ENCODE peak calls at places on chromosomes 7 and 10, in nine cellular contexts. One of them, this sample, is unnamed. For H3K27me3, the result is how much of the 10 kb centered on the place peaks cover.

GRCh38 chr7:21869785-21870402 is 75.8 kb downstream of the CDCA7L start:
- DNase-seq in brain microvascular endothelial cell: peak
- DNase-seq in AG04450: no peak
- DNase-seq in CD8-positive, alpha-beta memory T cell: no peak
- DNase-seq in hepatocyte: peak
- DNase-seq in uterus: no peak
- DNase-seq in Panc1: no peak
- DNase-seq in astrocyte: peak
- DNase-seq in dorsolateral prefrontal cortex: no peak
- DNase-seq in this sample: no peak

GRCh38 chr10:61944445-61945123 is 43.1 kb downstream of the ARID5B start:
- DNase-seq in brain microvascular endothelial cell: no peak
- DNase-seq in AG04450: no peak
- DNase-seq in CD8-positive, alpha-beta memory T cell: no peak
- DNase-seq in hepatocyte: no peak
- DNase-seq in uterus: no peak
- DNase-seq in Panc1: no peak
- DNase-seq in astrocyte: no peak
- DNase-seq in dorsolateral prefrontal cortex: no peak
- DNase-seq in this sample: no peak

GRCh38 chr10:24425151-24425550 is 216.2 kb downstream of the KIAA1217 start:
- DNase-seq in brain microvascular endothelial cell: no peak
- DNase-seq in AG04450: no peak
- DNase-seq in CD8-positive, alpha-beta memory T cell: no peak
- DNase-seq in hepatocyte: no peak
- DNase-seq in uterus: no peak
- DNase-seq in Panc1: no peak
- DNase-seq in astrocyte: no peak
- DNase-seq in dorsolateral prefrontal cortex: no peak
- DNase-seq in this sample: no peak

GRCh38 chr10:121974535-121975294 is at the start of gene NSMCE4A:
- DNase-seq in brain microvascular endothelial cell: peak
- DNase-seq in AG04450: peak
- DNase-seq in CD8-positive, alpha-beta memory T cell: peak
- DNase-seq in hepatocyte: peak
- DNase-seq in uterus: peak
- DNase-seq in Panc1: no peak
- DNase-seq in astrocyte: peak
- DNase-seq in dorsolateral prefrontal cortex: peak
- DNase-seq in this sample: peak

GRCh38 chr10:114881462-114881861 is 56.5 kb upstream of the TRUB1 start:
- DNase-seq in brain microvascular endothelial cell: no peak
- DNase-seq in AG04450: no peak
- DNase-seq in CD8-positive, alpha-beta memory T cell: no peak
- DNase-seq in hepatocyte: no peak
- DNase-seq in uterus: peak
- DNase-seq in Panc1: no peak
- DNase-seq in astrocyte: no peak
- DNase-seq in dorsolateral prefrontal cortex: no peak
- DNase-seq in this sample: no peak

GRCh38 chr7:134690614-134691504 is 44.2 kb downstream of the BPGM start:
- DNase-seq in brain microvascular endothelial cell: peak
- DNase-seq in AG04450: no peak
- DNase-seq in CD8-positive, alpha-beta memory T cell: no peak
- DNase-seq in hepatocyte: no peak
- DNase-seq in uterus: no peak
- DNase-seq in Panc1: no peak
- DNase-seq in astrocyte: peak
- DNase-seq in dorsolateral prefrontal cortex: peak
- DNase-seq in this sample: no peak

GRCh38 chr7:35038340-35038738 is 1.1 kb upstream of the DPY19L1 start:
- DNase-seq in brain microvascular endothelial cell: no peak
- DNase-seq in AG04450: no peak
- DNase-seq in CD8-positive, alpha-beta memory T cell: no peak
- DNase-seq in hepatocyte: no peak
- DNase-seq in uterus: no peak
- DNase-seq in Panc1: no peak
- DNase-seq in astrocyte: no peak
- DNase-seq in dorsolateral prefrontal cortex: no peak
- DNase-seq in this sample: no peak

GRCh38 chr10:93096901-93097300 is 23.2 kb downstream of the CYP26A1 start:
- DNase-seq in brain microvascular endothelial cell: no peak
- DNase-seq in AG04450: no peak
- DNase-seq in CD8-positive, alpha-beta memory T cell: no peak
- DNase-seq in hepatocyte: peak
- DNase-seq in uterus: no peak
- DNase-seq in Panc1: no peak
- DNase-seq in astrocyte: no peak
- DNase-seq in dorsolateral prefrontal cortex: no peak
- DNase-seq in this sample: no peak

GRCh38 chr7:95609277-95609971 is 13.1 kb upstream of the PDK4 start:
- DNase-seq in brain microvascular endothelial cell: peak
- DNase-seq in AG04450: no peak
- DNase-seq in CD8-positive, alpha-beta memory T cell: no peak
- DNase-seq in hepatocyte: peak
- DNase-seq in uterus: peak
- DNase-seq in Panc1: peak
- DNase-seq in astrocyte: peak
- DNase-seq in dorsolateral prefrontal cortex: no peak
- DNase-seq in this sample: no peak

GRCh38 chr7:132359746-132360145 is 216.5 kb downstream of the PLXNA4 start:
- DNase-seq in brain microvascular endothelial cell: no peak
- DNase-seq in AG04450: no peak
- DNase-seq in CD8-positive, alpha-beta memory T cell: no peak
- DNase-seq in hepatocyte: no peak
- DNase-seq in uterus: no peak
- DNase-seq in Panc1: no peak
- DNase-seq in astrocyte: no peak
- DNase-seq in dorsolateral prefrontal cortex: no peak
- DNase-seq in this sample: no peak

GRCh38 chr7:143285454-143285756 is 647 bp downstream of the TMEM139 start:
- DNase-seq in brain microvascular endothelial cell: no peak
- DNase-seq in AG04450: no peak
- DNase-seq in CD8-positive, alpha-beta memory T cell: no peak
- DNase-seq in hepatocyte: no peak
- DNase-seq in uterus: no peak
- DNase-seq in Panc1: no peak
- DNase-seq in astrocyte: no peak
- DNase-seq in dorsolateral prefrontal cortex: no peak
- DNase-seq in this sample: no peak

GRCh38 chr7:33900501-33900900 is 4.8 kb upstream of the BMPER start:
- DNase-seq in brain microvascular endothelial cell: no peak
- DNase-seq in AG04450: no peak
- DNase-seq in CD8-positive, alpha-beta memory T cell: no peak
- DNase-seq in hepatocyte: no peak
- DNase-seq in uterus: no peak
- DNase-seq in Panc1: no peak
- DNase-seq in astrocyte: no peak
- DNase-seq in dorsolateral prefrontal cortex: no peak
- DNase-seq in this sample: no peak

GRCh38 chr10:43202224-43202656 is 64.0 kb downstream of the CSGALNACT2 start:
- DNase-seq in brain microvascular endothelial cell: no peak
- DNase-seq in AG04450: no peak
- DNase-seq in CD8-positive, alpha-beta memory T cell: peak
- DNase-seq in hepatocyte: peak
- DNase-seq in uterus: peak
- DNase-seq in Panc1: no peak
- DNase-seq in astrocyte: no peak
- DNase-seq in dorsolateral prefrontal cortex: peak
- DNase-seq in this sample: peak

GRCh38 chr10:133127291-133128125 is 32.5 kb upstream of the KNDC1 start:
- DNase-seq in brain microvascular endothelial cell: no peak
- DNase-seq in AG04450: no peak
- DNase-seq in CD8-positive, alpha-beta memory T cell: peak
- DNase-seq in hepatocyte: no peak
- DNase-seq in uterus: no peak
- DNase-seq in Panc1: no peak
- DNase-seq in astrocyte: no peak
- DNase-seq in dorsolateral prefrontal cortex: no peak
- DNase-seq in this sample: peak

GRCh38 chr7:130363156-130363847 is 17.0 kb upstream of the CPA1 start:
- DNase-seq in brain microvascular endothelial cell: peak
- DNase-seq in AG04450: peak
- DNase-seq in CD8-positive, alpha-beta memory T cell: no peak
- DNase-seq in hepatocyte: peak
- DNase-seq in uterus: peak
- DNase-seq in Panc1: peak
- DNase-seq in astrocyte: peak
- DNase-seq in dorsolateral prefrontal cortex: no peak
- DNase-seq in this sample: no peak

GRCh38 chr7:28685291-28685659 is 272.9 kb downstream of the TRIL start:
- DNase-seq in brain microvascular endothelial cell: no peak
- DNase-seq in AG04450: no peak
- DNase-seq in CD8-positive, alpha-beta memory T cell: no peak
- DNase-seq in hepatocyte: no peak
- DNase-seq in uterus: peak
- DNase-seq in Panc1: no peak
- DNase-seq in astrocyte: no peak
- DNase-seq in dorsolateral prefrontal cortex: no peak
- DNase-seq in this sample: no peak

GRCh38 chr10:118850418-118851061 is 95.8 kb upstream of the CACUL1 start:
- DNase-seq in brain microvascular endothelial cell: peak
- DNase-seq in AG04450: no peak
- DNase-seq in CD8-positive, alpha-beta memory T cell: peak
- DNase-seq in hepatocyte: peak
- DNase-seq in uterus: peak
- DNase-seq in Panc1: peak
- DNase-seq in astrocyte: no peak
- DNase-seq in dorsolateral prefrontal cortex: peak
- DNase-seq in this sample: peak

DNA sequence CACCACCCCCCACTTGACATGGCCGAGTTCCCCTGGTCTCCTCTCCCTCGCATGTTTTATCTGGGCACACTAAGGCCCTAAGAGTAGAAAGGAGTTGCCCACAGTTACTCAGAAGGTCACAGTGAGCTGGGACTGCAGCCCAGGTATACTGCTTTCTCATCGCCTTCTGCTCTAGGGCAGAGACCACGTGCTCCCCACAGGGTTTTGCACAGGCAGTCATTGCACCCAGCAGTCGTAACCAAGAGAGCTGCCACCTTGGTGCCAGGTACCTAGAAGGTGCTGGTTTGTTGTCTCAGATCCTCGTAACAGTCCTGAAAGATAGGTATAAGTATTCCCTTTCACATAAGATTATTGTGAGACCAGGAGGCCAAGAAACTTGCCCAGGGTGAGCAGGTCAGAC is 1.8 kb downstream of the MINDY4 start:
- DNase-seq in brain microvascular endothelial cell: no peak
- DNase-seq in AG04450: no peak
- DNase-seq in CD8-positive, alpha-beta memory T cell: no peak
- DNase-seq in hepatocyte: no peak
- DNase-seq in uterus: no peak
- DNase-seq in Panc1: no peak
- DNase-seq in astrocyte: no peak
- DNase-seq in dorsolateral prefrontal cortex: no peak
- DNase-seq in this sample: no peak
- H3K4me3 ChIP-seq in brain microvascular endothelial cell: no peak
- H3K4me3 ChIP-seq in AG04450: no peak
- H3K4me3 ChIP-seq in CD8-positive, alpha-beta memory T cell: no peak
- H3K4me3 ChIP-seq in hepatocyte: no peak
- H3K4me3 ChIP-seq in uterus: no peak
- H3K4me3 ChIP-seq in Panc1: no peak
- H3K4me3 ChIP-seq in astrocyte: no peak
- H3K4me3 ChIP-seq in dorsolateral prefrontal cortex: no peak
- H3K4me3 ChIP-seq in this sample: no peak

GRCh38 chr7:76356115-76356514 is 2.7 kb downstream of the YWHAG start:
- DNase-seq in brain microvascular endothelial cell: no peak
- DNase-seq in AG04450: no peak
- DNase-seq in CD8-positive, alpha-beta memory T cell: no peak
- DNase-seq in hepatocyte: no peak
- DNase-seq in uterus: no peak
- DNase-seq in Panc1: no peak
- DNase-seq in astrocyte: no peak
- DNase-seq in dorsolateral prefrontal cortex: no peak
- DNase-seq in this sample: no peak
- H3K27ac ChIP-seq in brain microvascular endothelial cell: no peak
- H3K27ac ChIP-seq in AG04450: no peak
- H3K27ac ChIP-seq in CD8-positive, alpha-beta memory T cell: no peak
- H3K27ac ChIP-seq in hepatocyte: peak
- H3K27ac ChIP-seq in uterus: no peak
- H3K27ac ChIP-seq in Panc1: no peak
- H3K27ac ChIP-seq in astrocyte: no peak
- H3K27ac ChIP-seq in dorsolateral prefrontal cortex: peak
- H3K27ac ChIP-seq in this sample: no peak

GRCh38 chr10:77633376-77633775 is 4.2 kb downstream of the KCNMA1 start:
- DNase-seq in brain microvascular endothelial cell: no peak
- DNase-seq in AG04450: no peak
- DNase-seq in CD8-positive, alpha-beta memory T cell: no peak
- DNase-seq in hepatocyte: no peak
- DNase-seq in uterus: no peak
- DNase-seq in Panc1: no peak
- DNase-seq in astrocyte: no peak
- DNase-seq in dorsolateral prefrontal cortex: no peak
- DNase-seq in this sample: no peak
- H3K27me3 ChIP-seq in brain microvascular endothelial cell: under half
- H3K27me3 ChIP-seq in AG04450: under half
- H3K27me3 ChIP-seq in CD8-positive, alpha-beta memory T cell: under half
- H3K27me3 ChIP-seq in hepatocyte: under half
- H3K27me3 ChIP-seq in uterus: under half
- H3K27me3 ChIP-seq in Panc1: under half
- H3K27me3 ChIP-seq in astrocyte: under half
- H3K27me3 ChIP-seq in dorsolateral prefrontal cortex: under half
- H3K27me3 ChIP-seq in this sample: under half

GRCh38 chr7:106177295-106177690 is 65.2 kb upstream of the SYPL1 start:
- DNase-seq in brain microvascular endothelial cell: no peak
- DNase-seq in AG04450: no peak
- DNase-seq in CD8-positive, alpha-beta memory T cell: no peak
- DNase-seq in hepatocyte: no peak
- DNase-seq in uterus: no peak
- DNase-seq in Panc1: no peak
- DNase-seq in astrocyte: no peak
- DNase-seq in dorsolateral prefrontal cortex: no peak
- DNase-seq in this sample: no peak

GRCh38 chr7:106175507-106175906 is 63.4 kb upstream of the SYPL1 start:
- DNase-seq in brain microvascular endothelial cell: no peak
- DNase-seq in AG04450: no peak
- DNase-seq in CD8-positive, alpha-beta memory T cell: no peak
- DNase-seq in hepatocyte: no peak
- DNase-seq in uterus: no peak
- DNase-seq in Panc1: no peak
- DNase-seq in astrocyte: no peak
- DNase-seq in dorsolateral prefrontal cortex: no peak
- DNase-seq in this sample: no peak

GRCh38 chr7:106177738-106178592 is 65.9 kb upstream of the SYPL1 start:
- DNase-seq in brain microvascular endothelial cell: no peak
- DNase-seq in AG04450: no peak
- DNase-seq in CD8-positive, alpha-beta memory T cell: no peak
- DNase-seq in hepatocyte: no peak
- DNase-seq in uterus: no peak
- DNase-seq in Panc1: no peak
- DNase-seq in astrocyte: no peak
- DNase-seq in dorsolateral prefrontal cortex: no peak
- DNase-seq in this sample: no peak

GRCh38 chr7:106178593-106179134 is 66.6 kb upstream of the SYPL1 start:
- DNase-seq in brain microvascular endothelial cell: peak
- DNase-seq in AG04450: no peak
- DNase-seq in CD8-positive, alpha-beta memory T cell: no peak
- DNase-seq in hepatocyte: peak
- DNase-seq in uterus: no peak
- DNase-seq in Panc1: no peak
- DNase-seq in astrocyte: peak
- DNase-seq in dorsolateral prefrontal cortex: no peak
- DNase-seq in this sample: no peak

GRCh38 chr7:106176414-106177294 is 64.5 kb upstream of the SYPL1 start:
- DNase-seq in brain microvascular endothelial cell: peak
- DNase-seq in AG04450: peak
- DNase-seq in CD8-positive, alpha-beta memory T cell: peak
- DNase-seq in hepatocyte: peak
- DNase-seq in uterus: peak
- DNase-seq in Panc1: peak
- DNase-seq in astrocyte: peak
- DNase-seq in dorsolateral prefrontal cortex: peak
- DNase-seq in this sample: peak
- H3K4me3 ChIP-seq in brain microvascular endothelial cell: no peak
- H3K4me3 ChIP-seq in AG04450: no peak
- H3K4me3 ChIP-seq in CD8-positive, alpha-beta memory T cell: no peak
- H3K4me3 ChIP-seq in hepatocyte: no peak
- H3K4me3 ChIP-seq in uterus: no peak
- H3K4me3 ChIP-seq in Panc1: no peak
- H3K4me3 ChIP-seq in astrocyte: no peak
- H3K4me3 ChIP-seq in dorsolateral prefrontal cortex: no peak
- H3K4me3 ChIP-seq in this sample: no peak